ENCODE peak calls at places on chromosomes 4 and X, in nine cellular contexts. C, F, I, L, Q, T, P, H and V are unnamed samples.

GRCh38 chrX:138648570-138648969 is 62.9 kb downstream of the FGF13 start:
- DNase-seq in F (no peak), H (no peak), Q (no peak), I (no peak), C (no peak), L (no peak), P (no peak), T (no peak), V (no peak)

GRCh38 chr4:152709675-152710438 is 30.1 kb upstream of the TMEM154 start:
- DNase-seq in F (no peak), H (no peak), T (no peak), C (no peak), I (no peak), L (no peak), Q (no peak), P (no peak), V (no peak)

GRCh38 chrX:17377047-17377692 is 2.2 kb downstream of the NHS start:
- DNase-seq in L (peak), P (no peak), I (peak), Q (peak), F (no peak), C (no peak), H (peak), T (peak), V (no peak)

GRCh38 chr4:77074961-77075855 is 581 bp downstream of the CCNI start:
- DNase-seq in L (no peak), T (peak), Q (peak), C (peak), I (peak), H (no peak), F (peak), P (peak), V (peak)

GRCh38 chr4:85961887-85962286 is 398.0 kb downstream of the MAPK10 start:
- DNase-seq in F (no peak), I (no peak), T (no peak), L (no peak), C (no peak), H (no peak), Q (no peak), P (no peak), V (no peak)

GRCh38 chr4:170008376-170008775 is 17.8 kb downstream of the MFAP3L start:
- DNase-seq in F (no peak), C (no peak), L (peak), Q (no peak), I (no peak), H (no peak), P (no peak), T (no peak), V (peak)

GRCh38 chrX:12950851-12951589 is 23.9 kb upstream of the TMSB4X start:
- DNase-seq in P (peak), C (no peak), Q (peak), I (no peak), F (peak), L (peak), T (no peak), H (no peak), V (peak)

GRCh38 chrX:11412715-11413623 is 119.8 kb downstream of the AMELX start:
- DNase-seq in C (no peak), F (no peak), P (peak), L (no peak), H (no peak), Q (no peak), T (no peak), I (no peak), V (peak)

GRCh38 chr4:25320374-25321172 is 8.0 kb downstream of the ZCCHC4 start:
- DNase-seq in Q (no peak), L (peak), I (no peak), T (no peak), F (no peak), C (no peak), H (no peak), P (no peak), V (no peak)

GRCh38 chr4:109846395-109847098 is 1.4 kb upstream of the LRIT3 start:
- DNase-seq in I (no peak), C (no peak), F (no peak), P (no peak), Q (no peak), T (no peak), L (no peak), H (no peak), V (no peak)

GRCh38 chrX:24506082-24506481 is 41.0 kb downstream of the PDK3 start:
- DNase-seq in L (no peak), C (no peak), H (no peak), T (no peak), F (no peak), Q (peak), I (no peak), P (peak), V (peak)

GRCh38 chrX:38803609-38804480 is 2.6 kb downstream of the MID1IP1 start:
- DNase-seq in F (peak), I (peak), C (peak), H (peak), L (peak), T (peak), Q (no peak), P (peak), V (peak)

GRCh38 chrX:66915893-66916292 is 277.0 kb upstream of the EDA2R start:
- DNase-seq in L (no peak), H (no peak), I (no peak), Q (no peak), P (no peak), C (no peak), T (no peak), F (no peak), V (no peak)

GRCh38 chr4:168059251-168059650 is 33.1 kb upstream of the ANXA10 start:
- DNase-seq in H (no peak), F (no peak), Q (no peak), I (no peak), C (no peak), P (no peak), L (no peak), T (no peak), V (no peak)

GRCh38 chrX:15567886-15568616 is 32.7 kb downstream of the ACE2 start:
- DNase-seq in C (no peak), Q (no peak), L (no peak), I (no peak), H (no peak), F (no peak), T (no peak), P (peak), V (no peak)

GRCh38 chrX:129980043-129980442 is 2.4 kb upstream of the BCORL1 start:
- DNase-seq in Q (no peak), F (peak), P (no peak), H (no peak), T (no peak), C (no peak), L (no peak), I (peak), V (no peak)

GRCh38 chrX:29107231-29107630 is 520.0 kb downstream of the IL1RAPL1 start:
- DNase-seq in F (no peak), Q (no peak), C (no peak), H (no peak), T (no peak), I (no peak), P (no peak), L (no peak), V (no peak)

GRCh38 chr4:40858946-40859345 is 109.2 kb downstream of the NSUN7 start:
- DNase-seq in F (no peak), L (no peak), C (no peak), H (no peak), I (no peak), P (no peak), Q (no peak), T (no peak), V (no peak)

GRCh38 chr4:94076498-94076897 is 131.2 kb upstream of the SMARCAD1 start:
- DNase-seq in I (no peak), T (no peak), H (no peak), P (peak), L (no peak), Q (no peak), C (no peak), F (no peak), V (no peak)

GRCh38 chrX:139290310-139290709 is 240.2 kb upstream of the F9 start:
- DNase-seq in C (no peak), Q (no peak), F (no peak), T (no peak), P (no peak), L (no peak), H (no peak), I (no peak), V (no peak)

GRCh38 chr4:181646864-181647263 is 596.3 kb upstream of the TENM3 start:
- DNase-seq in F (no peak), H (no peak), I (no peak), Q (no peak), L (no peak), P (no peak), C (no peak), T (no peak), V (no peak)

GRCh38 chr4:123876640-123877039 is 480.0 kb downstream of the SPRY1 start:
- DNase-seq in Q (no peak), P (no peak), T (no peak), C (no peak), I (no peak), H (no peak), L (no peak), F (no peak), V (no peak)

GRCh38 chrX:115494133-115494532 is 66.8 kb upstream of the PLS3 start:
- DNase-seq in T (no peak), Q (no peak), F (no peak), L (no peak), C (no peak), P (no peak), H (no peak), I (no peak), V (no peak)

GRCh38 chrX:115490814-115491213 is 70.2 kb upstream of the PLS3 start:
- DNase-seq in T (no peak), L (no peak), C (no peak), I (no peak), H (no peak), Q (no peak), F (no peak), P (no peak), V (no peak)

GRCh38 chrX:115491766-115492165 is 69.2 kb upstream of the PLS3 start:
- DNase-seq in P (no peak), Q (no peak), H (no peak), T (no peak), F (no peak), I (no peak), C (no peak), L (no peak), V (no peak)

GRCh38 chrX:115487608-115488007 is 73.4 kb upstream of the PLS3 start:
- DNase-seq in H (no peak), Q (no peak), C (no peak), F (no peak), P (no peak), I (no peak), T (no peak), L (no peak), V (no peak)

GRCh38 chrX:115493015-115493414 is 68.0 kb upstream of the PLS3 start:
- DNase-seq in P (no peak), L (no peak), C (no peak), Q (no peak), F (no peak), H (no peak), T (no peak), I (no peak), V (no peak)
- TF ChIP-seq POLR2A in P (no peak), L (no peak), C (no peak), Q (no peak), F (no peak), H (no peak), T (no peak), I (no peak), V (no peak)

GRCh38 chrX:101656817-101657216 is 2.8 kb downstream of the ARMCX2 start:
- DNase-seq in Q (no peak), I (no peak), P (no peak), H (no peak), L (no peak), T (no peak), C (no peak), F (no peak), V (no peak)

GRCh38 chrX:101657495-101657894 is 2.2 kb downstream of the ARMCX2 start:
- DNase-seq in H (no peak), Q (no peak), T (no peak), F (no peak), L (no peak), I (no peak), C (no peak), P (no peak), V (no peak)

GRCh38 chrX:101658661-101659477 is 781 bp downstream of the ARMCX2 start:
- DNase-seq in F (peak), L (peak), C (peak), I (peak), Q (peak), P (peak), T (peak), H (no peak), V (peak)

GRCh38 chrX:101655540-101655939 is 4.1 kb downstream of the ARMCX2 start:
- DNase-seq in T (no peak), H (no peak), L (no peak), C (no peak), P (no peak), I (no peak), Q (no peak), F (no peak), V (no peak)

DNA sequence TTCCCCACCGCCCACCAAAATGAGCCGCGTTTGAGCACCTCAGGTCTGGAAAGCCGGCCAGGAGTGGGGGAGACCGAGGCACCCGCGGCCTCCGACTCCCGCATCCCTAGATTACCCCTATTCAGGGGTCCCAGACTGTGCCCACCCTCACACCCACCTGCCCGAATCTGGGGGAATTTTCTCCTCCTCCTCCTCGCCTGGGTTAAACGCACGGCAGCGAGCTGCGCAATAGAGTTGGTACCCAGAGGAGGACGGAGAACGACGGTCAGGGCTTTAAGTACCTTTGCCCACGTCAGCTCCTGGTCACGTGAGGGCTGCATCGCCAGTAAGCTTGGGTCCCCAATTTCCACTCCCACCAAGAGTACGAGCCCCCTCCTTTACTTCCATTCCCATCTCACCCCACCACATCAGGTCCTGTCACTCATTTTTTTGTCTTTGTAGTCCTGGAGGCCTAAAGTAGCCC is at the start of gene ARMCX2:
- DNase-seq in Q (peak), I (peak), C (peak), P (no peak), F (peak), L (no peak), T (no peak), H (no peak), V (no peak)
- TF ChIP-seq POLR2A in Q (peak), I (peak), C (peak), P (no peak), F (no peak), L (no peak), T (no peak), H (no peak), V (no peak)

GRCh38 chr4:15682340-15682725 is 706 bp downstream of the FAM200B start:
- DNase-seq in T (no peak), C (no peak), H (no peak), P (no peak), I (no peak), F (no peak), L (no peak), Q (no peak), V (no peak)

GRCh38 chr4:15684498-15684897 is 2.9 kb downstream of the FAM200B start:
- DNase-seq in H (no peak), F (no peak), Q (no peak), T (no peak), P (no peak), I (no peak), C (no peak), L (no peak), V (no peak)

GRCh38 chr4:15682790-15683495 is 1.3 kb downstream of the FAM200B start:
- DNase-seq in C (no peak), F (no peak), H (no peak), I (no peak), T (no peak), L (no peak), P (no peak), Q (no peak), V (no peak)

GRCh38 chr4:15681067-15681371 is 608 bp upstream of the FAM200B start:
- DNase-seq in P (no peak), H (no peak), I (no peak), L (no peak), C (no peak), Q (no peak), T (no peak), F (no peak), V (no peak)

DNA sequence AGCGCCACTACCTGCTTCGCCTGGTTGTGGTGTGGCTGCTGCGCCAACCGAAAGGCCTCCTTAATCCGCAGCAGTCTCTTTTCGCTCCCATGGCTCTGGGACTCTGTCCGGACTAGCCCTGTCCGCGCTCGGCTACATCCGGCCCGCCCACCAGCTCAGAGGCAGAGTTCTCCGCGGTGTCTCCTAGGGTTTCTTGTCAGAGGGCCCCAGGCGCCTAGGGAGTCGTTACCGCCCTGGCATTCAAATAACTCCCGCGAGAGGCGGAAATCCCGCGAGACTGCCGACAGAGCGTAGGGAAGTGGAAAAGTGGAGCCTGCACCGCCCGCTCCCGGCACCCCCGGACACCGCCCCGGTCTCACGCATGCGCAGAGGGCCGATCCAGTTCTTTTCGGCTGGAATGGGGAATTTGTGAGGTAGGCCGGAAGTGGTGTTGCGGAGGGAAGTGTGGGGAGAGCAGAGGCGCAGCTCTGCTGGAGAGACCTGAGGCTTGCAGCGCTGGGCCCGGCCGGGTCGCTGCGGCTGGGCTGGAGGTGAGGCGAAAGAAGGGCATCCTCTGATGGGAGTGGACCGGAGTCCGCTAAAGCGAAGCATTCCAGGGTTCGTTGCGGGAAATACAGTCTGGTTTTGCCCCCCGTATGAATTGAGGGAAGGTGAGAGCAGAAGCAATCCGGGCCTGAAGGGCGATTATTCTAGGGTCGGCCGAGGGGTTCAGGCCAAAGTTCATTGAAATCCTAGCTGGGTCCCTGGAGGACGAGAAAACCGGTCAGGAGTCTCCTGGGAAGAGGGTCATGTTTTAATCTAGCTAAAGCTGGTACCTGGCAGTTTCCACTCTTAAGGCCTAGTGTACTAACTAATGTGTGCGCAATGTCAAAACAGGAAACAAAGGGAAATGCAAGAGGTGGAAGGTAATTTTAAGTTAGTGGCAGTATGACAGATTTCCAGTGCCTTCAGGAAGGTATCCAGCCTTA is at the start of gene FAM200B:
- DNase-seq in Q (peak), I (peak), F (peak), C (peak), H (peak), P (peak), L (peak), T (peak), V (peak)
- TF ChIP-seq POLR2A in Q (peak), I (peak), F (peak), C (peak), H (peak), P (peak), L (peak), T (no peak), V (peak)

DNA sequence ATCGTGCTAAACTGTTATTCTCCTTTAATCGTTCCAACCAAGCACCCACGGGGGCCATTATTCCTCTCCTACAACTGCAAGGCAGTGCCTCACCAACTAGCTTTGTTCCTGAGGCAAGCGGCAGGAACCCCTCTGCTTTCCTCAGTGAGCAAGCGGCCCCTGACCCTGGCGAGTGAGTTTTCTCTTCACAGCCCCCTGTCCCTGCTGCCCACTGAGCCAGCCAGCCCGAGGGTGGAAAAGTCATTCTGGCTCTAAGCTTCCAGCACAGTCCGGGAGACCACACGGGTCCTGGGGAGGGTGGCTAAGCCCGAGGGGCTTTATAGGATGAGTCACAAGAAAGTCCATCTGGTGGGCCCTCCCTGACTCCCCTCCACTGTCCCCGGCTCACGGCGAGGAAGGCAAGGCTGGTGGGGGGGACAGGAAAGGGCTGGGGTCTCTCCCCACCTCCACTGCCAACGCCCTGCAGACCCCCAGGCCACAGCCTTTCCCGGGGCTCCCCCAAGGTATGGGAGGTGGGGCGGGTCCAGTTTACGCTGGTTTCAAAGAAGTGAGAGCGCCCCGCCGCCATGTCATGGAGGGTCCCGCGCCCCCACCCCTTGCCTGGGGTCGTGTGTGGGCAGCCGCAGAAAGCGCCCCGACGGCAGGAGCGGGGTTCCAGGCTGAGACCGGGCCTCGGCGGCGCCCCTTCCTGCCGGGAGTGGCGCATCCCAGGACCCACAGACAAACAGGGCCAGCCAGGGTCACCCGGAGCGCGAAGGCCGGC is 45.0 kb downstream of the CPLX1 start:
- DNase-seq in T (no peak), H (no peak), F (no peak), L (no peak), P (no peak), C (no peak), I (peak), Q (no peak), V (peak)
- TF ChIP-seq POLR2A in T (no peak), H (no peak), F (no peak), L (no peak), P (no peak), C (no peak), I (no peak), Q (no peak), V (no peak)

GRCh38 chrX:20140410-20140809 is 1.2 kb downstream of the EIF1AX start:
- DNase-seq in Q (no peak), P (no peak), L (no peak), T (no peak), H (no peak), C (no peak), I (no peak), F (no peak), V (no peak)

GRCh38 chrX:20143111-20143510 is 1.5 kb upstream of the EIF1AX start:
- DNase-seq in L (no peak), I (no peak), P (peak), Q (no peak), C (no peak), H (no peak), T (no peak), F (no peak), V (peak)

GRCh38 chrX:20143539-20143938 is 1.9 kb upstream of the EIF1AX start:
- DNase-seq in H (no peak), T (no peak), I (no peak), C (no peak), F (no peak), P (no peak), Q (no peak), L (no peak), V (peak)

GRCh38 chrX:20139966-20140365 is 1.7 kb downstream of the EIF1AX start:
- DNase-seq in I (no peak), F (no peak), L (no peak), C (no peak), H (no peak), P (no peak), T (no peak), Q (no peak), V (peak)

GRCh38 chrX:20141281-20142220 is at the start of gene EIF1AX:
- DNase-seq in P (peak), I (peak), H (peak), F (peak), T (peak), L (peak), C (peak), Q (peak), V (peak)
- TF ChIP-seq POLR2A in P (peak), I (peak), H (no peak), F (peak), T (no peak), L (peak), C (peak), Q (peak), V (peak)